ENCODE peak calls at places on chromosomes 2 and 18, in nine cellular contexts. One of them, this sample, is unnamed.

GRCh38 chr18:23916338-23916737 is 98.2 kb upstream of the TTC39C start:
- DNase-seq in dermis blood vessel endothelial cell: no peak
- DNase-seq in HCEC 1CT: no peak
- DNase-seq in BJ: no peak
- DNase-seq in PC-3: no peak
- DNase-seq in activated T-cell treated with anti-CD3 and anti-CD28 coated beads, Interleukin-2, amount 50 U/mL, for 72 hours: no peak
- DNase-seq in sciatic nerve: no peak
- DNase-seq in MCF 10A: no peak
- DNase-seq in upper lobe of right lung: no peak
- DNase-seq in this sample: peak; percentile 37

GRCh38 chr2:239800785-239801184 is 224.4 kb downstream of the NDUFA10 start:
- DNase-seq in HCEC 1CT: no peak
- DNase-seq in sciatic nerve: peak; percentile 39
- DNase-seq in activated T-cell treated with anti-CD3 and anti-CD28 coated beads, Interleukin-2, amount 50 U/mL, for 72 hours: no peak
- DNase-seq in dermis blood vessel endothelial cell: no peak
- DNase-seq in MCF 10A: no peak
- DNase-seq in BJ: no peak
- DNase-seq in upper lobe of right lung: no peak
- DNase-seq in PC-3: no peak
- DNase-seq in this sample: no peak

GRCh38 chr2:72932805-72933204 is 15.5 kb downstream of the EMX1 start:
- DNase-seq in dermis blood vessel endothelial cell: no peak
- DNase-seq in PC-3: no peak
- DNase-seq in sciatic nerve: no peak
- DNase-seq in activated T-cell treated with anti-CD3 and anti-CD28 coated beads, Interleukin-2, amount 50 U/mL, for 72 hours: no peak
- DNase-seq in upper lobe of right lung: no peak
- DNase-seq in HCEC 1CT: no peak
- DNase-seq in MCF 10A: no peak
- DNase-seq in BJ: no peak
- DNase-seq in this sample: no peak

GRCh38 chr2:230216489-230216888 is 3.3 kb downstream of the SP110 start:
- DNase-seq in PC-3: no peak
- DNase-seq in activated T-cell treated with anti-CD3 and anti-CD28 coated beads, Interleukin-2, amount 50 U/mL, for 72 hours: no peak
- DNase-seq in HCEC 1CT: no peak
- DNase-seq in BJ: no peak
- DNase-seq in MCF 10A: no peak
- DNase-seq in sciatic nerve: no peak
- DNase-seq in upper lobe of right lung: no peak
- DNase-seq in dermis blood vessel endothelial cell: no peak
- DNase-seq in this sample: no peak

GRCh38 chr2:157692768-157693167 is 64.1 kb upstream of the ACVR1C start:
- DNase-seq in activated T-cell treated with anti-CD3 and anti-CD28 coated beads, Interleukin-2, amount 50 U/mL, for 72 hours: no peak
- DNase-seq in PC-3: peak; percentile 96
- DNase-seq in upper lobe of right lung: no peak
- DNase-seq in dermis blood vessel endothelial cell: no peak
- DNase-seq in MCF 10A: peak; percentile 91
- DNase-seq in HCEC 1CT: peak; percentile 93
- DNase-seq in sciatic nerve: no peak
- DNase-seq in BJ: peak; percentile 83
- DNase-seq in this sample: no peak

GRCh38 chr18:33804258-33804657 is 226.2 kb downstream of the ASXL3 start:
- DNase-seq in sciatic nerve: no peak
- DNase-seq in MCF 10A: peak; percentile 71
- DNase-seq in BJ: no peak
- DNase-seq in PC-3: peak; percentile 25
- DNase-seq in HCEC 1CT: no peak
- DNase-seq in dermis blood vessel endothelial cell: peak; percentile 8
- DNase-seq in upper lobe of right lung: no peak
- DNase-seq in activated T-cell treated with anti-CD3 and anti-CD28 coated beads, Interleukin-2, amount 50 U/mL, for 72 hours: no peak
- DNase-seq in this sample: no peak

GRCh38 chr2:1694371-1695271 is 49.7 kb downstream of the PXDN start:
- DNase-seq in HCEC 1CT: no peak
- DNase-seq in upper lobe of right lung: peak; percentile 41
- DNase-seq in PC-3: no peak
- DNase-seq in BJ: no peak
- DNase-seq in MCF 10A: no peak
- DNase-seq in dermis blood vessel endothelial cell: no peak
- DNase-seq in sciatic nerve: no peak
- DNase-seq in activated T-cell treated with anti-CD3 and anti-CD28 coated beads, Interleukin-2, amount 50 U/mL, for 72 hours: no peak
- DNase-seq in this sample: no peak

GRCh38 chr2:218859556-218859993 is at the start of gene WNT6:
- DNase-seq in dermis blood vessel endothelial cell: no peak
- DNase-seq in MCF 10A: no peak
- DNase-seq in sciatic nerve: peak; percentile 63
- DNase-seq in PC-3: no peak
- DNase-seq in BJ: no peak
- DNase-seq in activated T-cell treated with anti-CD3 and anti-CD28 coated beads, Interleukin-2, amount 50 U/mL, for 72 hours: no peak
- DNase-seq in upper lobe of right lung: peak; percentile 66
- DNase-seq in HCEC 1CT: no peak
- DNase-seq in this sample: no peak

GRCh38 chr18:24544141-24544498 is 83.7 kb downstream of the HRH4 start:
- DNase-seq in HCEC 1CT: peak; percentile 3
- DNase-seq in BJ: no peak
- DNase-seq in dermis blood vessel endothelial cell: peak; percentile 58
- DNase-seq in activated T-cell treated with anti-CD3 and anti-CD28 coated beads, Interleukin-2, amount 50 U/mL, for 72 hours: no peak
- DNase-seq in sciatic nerve: no peak
- DNase-seq in upper lobe of right lung: no peak
- DNase-seq in PC-3: peak; percentile 58
- DNase-seq in MCF 10A: peak; percentile 61
- DNase-seq in this sample: no peak

GRCh38 chr2:220779918-220780317 is 792.2 kb downstream of the EPHA4 start:
- DNase-seq in HCEC 1CT: peak; percentile 59
- DNase-seq in upper lobe of right lung: no peak
- DNase-seq in activated T-cell treated with anti-CD3 and anti-CD28 coated beads, Interleukin-2, amount 50 U/mL, for 72 hours: no peak
- DNase-seq in PC-3: peak; percentile 87
- DNase-seq in sciatic nerve: no peak
- DNase-seq in MCF 10A: peak; percentile 64
- DNase-seq in dermis blood vessel endothelial cell: no peak
- DNase-seq in BJ: peak; percentile 77
- DNase-seq in this sample: peak; percentile 30

GRCh38 chr2:147806846-147807245 is 38.0 kb upstream of the ACVR2A start:
- DNase-seq in MCF 10A: no peak
- DNase-seq in HCEC 1CT: peak; percentile 33
- DNase-seq in dermis blood vessel endothelial cell: no peak
- DNase-seq in sciatic nerve: no peak
- DNase-seq in upper lobe of right lung: no peak
- DNase-seq in BJ: no peak
- DNase-seq in activated T-cell treated with anti-CD3 and anti-CD28 coated beads, Interleukin-2, amount 50 U/mL, for 72 hours: no peak
- DNase-seq in PC-3: peak; percentile 33
- DNase-seq in this sample: no peak

GRCh38 chr2:173764094-173764493 is 201.1 kb downstream of the SP3 start:
- DNase-seq in activated T-cell treated with anti-CD3 and anti-CD28 coated beads, Interleukin-2, amount 50 U/mL, for 72 hours: no peak
- DNase-seq in BJ: no peak
- DNase-seq in PC-3: no peak
- DNase-seq in sciatic nerve: no peak
- DNase-seq in MCF 10A: no peak
- DNase-seq in dermis blood vessel endothelial cell: no peak
- DNase-seq in HCEC 1CT: no peak
- DNase-seq in upper lobe of right lung: no peak
- DNase-seq in this sample: no peak

GRCh38 chr18:74328196-74328595 is 12.6 kb downstream of the C18orf63 start:
- DNase-seq in HCEC 1CT: no peak
- DNase-seq in dermis blood vessel endothelial cell: no peak
- DNase-seq in PC-3: no peak
- DNase-seq in sciatic nerve: no peak
- DNase-seq in MCF 10A: no peak
- DNase-seq in BJ: peak; percentile 14
- DNase-seq in upper lobe of right lung: no peak
- DNase-seq in activated T-cell treated with anti-CD3 and anti-CD28 coated beads, Interleukin-2, amount 50 U/mL, for 72 hours: no peak
- DNase-seq in this sample: no peak

GRCh38 chr2:147433822-147434221 is 411.0 kb upstream of the ACVR2A start:
- DNase-seq in dermis blood vessel endothelial cell: no peak
- DNase-seq in sciatic nerve: no peak
- DNase-seq in HCEC 1CT: no peak
- DNase-seq in upper lobe of right lung: no peak
- DNase-seq in BJ: no peak
- DNase-seq in PC-3: no peak
- DNase-seq in activated T-cell treated with anti-CD3 and anti-CD28 coated beads, Interleukin-2, amount 50 U/mL, for 72 hours: no peak
- DNase-seq in MCF 10A: no peak
- DNase-seq in this sample: no peak

GRCh38 chr2:159075726-159076125 is 107.3 kb downstream of the TANC1 start:
- DNase-seq in MCF 10A: peak; percentile 56
- DNase-seq in sciatic nerve: no peak
- DNase-seq in BJ: no peak
- DNase-seq in PC-3: no peak
- DNase-seq in activated T-cell treated with anti-CD3 and anti-CD28 coated beads, Interleukin-2, amount 50 U/mL, for 72 hours: no peak
- DNase-seq in upper lobe of right lung: no peak
- DNase-seq in HCEC 1CT: no peak
- DNase-seq in dermis blood vessel endothelial cell: peak; percentile 40
- DNase-seq in this sample: no peak

This sample was measured in AG09319.